ENCODE peak calls at places on chromosomes 1 and 21, in ten cellular contexts. K is activated naive CD8-positive, alpha-beta T cell treated with anti-CD3 and anti-CD28 coated beads, Interleukin-2, amount 50 U/mL, for 16 hours; O is PC-3; Y is omental fat pad; A is HT1080; E is amygdala; W is stimulated activated CD4-positive, alpha-beta T cell treated with anti-CD3 and anti-CD28 coated beads, Interleukin-1b, Interleukin-23, amount 100 ng/mL, for 24 hours; V is activated T-helper 1 cell treated with anti-CD3 and anti-CD28 coated beads, Interleukin-2, amount 50 U/mL, for 16 hours; I is NCI-H1048; Z is HCT116. N is an unnamed sample.

GRCh38 chr1:204180133-204180532 is 14.0 kb upstream of the REN start:
- DNase-seq in K (no peak), O (no peak), Y (no peak), A (no peak), E (no peak), W (no peak), V (no peak), I (no peak), Z (no peak), N (no peak)

GRCh38 chr1:54792686-54793282 is 8.3 kb downstream of the TTC22 start:
- DNase-seq in K (no peak), O (no peak), Y (no peak), A (no peak), E (no peak), W (no peak), V (no peak), I (no peak), Z (no peak), N (no peak)

GRCh38 chr1:193115629-193116227 is 6.1 kb upstream of the CDC73 start:
- DNase-seq in K (no peak), O (peak), Y (no peak), A (peak), E (no peak), W (no peak), V (no peak), I (no peak), Z (peak), N (no peak)

GRCh38 chr1:116374340-116375164 is 1.5 kb downstream of the ATP1A1 start:
- DNase-seq in K (no peak), O (no peak), Y (no peak), A (no peak), E (no peak), W (no peak), V (no peak), I (no peak), Z (no peak), N (no peak)

GRCh38 chr1:10424034-10424433 is 6.2 kb upstream of the CENPS start:
- DNase-seq in K (no peak), O (no peak), Y (no peak), A (no peak), E (no peak), W (no peak), V (no peak), I (no peak), Z (no peak), N (no peak)

GRCh38 chr1:151907363-151908139 is 1.8 kb downstream of the THEM4 start:
- DNase-seq in K (no peak), O (peak), Y (no peak), A (no peak), E (no peak), W (no peak), V (no peak), I (no peak), Z (peak), N (no peak)

GRCh38 chr1:218209351-218209861 is 75.7 kb upstream of the RRP15 start:
- DNase-seq in K (no peak), O (peak), Y (no peak), A (peak), E (no peak), W (no peak), V (no peak), I (no peak), Z (peak), N (no peak)

GRCh38 chr1:178031856-178032320 is 62.0 kb upstream of the RASAL2 start:
- DNase-seq in K (no peak), O (peak), Y (peak), A (peak), E (peak), W (no peak), V (no peak), I (peak), Z (peak), N (peak)

GRCh38 chr1:88774151-88774556 is 90.1 kb downstream of the PKN2 start:
- DNase-seq in K (no peak), O (peak), Y (no peak), A (peak), E (no peak), W (no peak), V (no peak), I (no peak), Z (peak), N (no peak)

GRCh38 chr1:119982006-119982405 is 85.7 kb upstream of the ADAM30 start:
- DNase-seq in K (no peak), O (peak), Y (no peak), A (peak), E (no peak), W (no peak), V (no peak), I (no peak), Z (no peak), N (no peak)

GRCh38 chr1:167092653-167093052 is 1.2 kb upstream of the STYXL2 start:
- DNase-seq in K (no peak), O (no peak), Y (no peak), A (no peak), E (no peak), W (no peak), V (no peak), I (no peak), Z (no peak), N (no peak)

GRCh38 chr1:55634516-55634915 is 419.4 kb upstream of the USP24 start:
- DNase-seq in K (no peak), O (no peak), Y (no peak), A (no peak), E (no peak), W (no peak), V (no peak), I (no peak), Z (no peak), N (no peak)

GRCh38 chr1:29864431-29865022 is 628.2 kb downstream of the PTPRU start:
- DNase-seq in K (no peak), O (no peak), Y (no peak), A (no peak), E (no peak), W (no peak), V (no peak), I (no peak), Z (no peak), N (no peak)

GRCh38 chr1:162654915-162655620 is 22.8 kb downstream of the DDR2 start:
- DNase-seq in K (no peak), O (no peak), Y (no peak), A (no peak), E (no peak), W (no peak), V (no peak), I (no peak), Z (no peak), N (no peak)

GRCh38 chr21:23890652-23891051 is 1716.6 kb downstream of the MRPL39 start:
- DNase-seq in K (no peak), O (no peak), Y (no peak), A (no peak), E (no peak), W (no peak), V (no peak), I (no peak), Z (no peak), N (no peak)

GRCh38 chr1:70090875-70091274 is 114.5 kb downstream of the LRRC40 start:
- DNase-seq in K (no peak), O (peak), Y (no peak), A (peak), E (no peak), W (no peak), V (no peak), I (no peak), Z (no peak), N (no peak)

GRCh38 chr21:41369105-41369914 is 7.5 kb downstream of the MX2 start:
- DNase-seq in K (no peak), O (no peak), Y (no peak), A (no peak), E (no peak), W (no peak), V (no peak), I (no peak), Z (no peak), N (no peak)

GRCh38 chr1:43251024-43251423 is 18.8 kb upstream of the TMEM125 start:
- DNase-seq in K (no peak), O (no peak), Y (no peak), A (no peak), E (no peak), W (no peak), V (no peak), I (no peak), Z (no peak), N (no peak)

GRCh38 chr1:111733183-111733995 is 5.8 kb downstream of the INKA2 start:
- DNase-seq in K (no peak), O (no peak), Y (no peak), A (peak), E (no peak), W (no peak), V (no peak), I (no peak), Z (no peak), N (no peak)

GRCh38 chr1:205440476-205441317 is 15.1 kb downstream of the BLACAT1 start:
- DNase-seq in K (no peak), O (peak), Y (no peak), A (peak), E (no peak), W (peak), V (peak), I (peak), Z (peak), N (no peak)

GRCh38 chr1:1237874-1238701 is 6.1 kb downstream of the B3GALT6 start:
- DNase-seq in K (no peak), O (peak), Y (no peak), A (peak), E (no peak), W (no peak), V (no peak), I (no peak), Z (peak), N (no peak)

GRCh38 chr1:45205000-45205909 is 1.1 kb downstream of the ZSWIM5 start:
- DNase-seq in K (no peak), O (peak), Y (no peak), A (no peak), E (no peak), W (no peak), V (no peak), I (no peak), Z (no peak), N (no peak)

GRCh38 chr21:42679319-42679981 is 26.0 kb downstream of the PDE9A start:
- DNase-seq in K (no peak), O (no peak), Y (no peak), A (no peak), E (no peak), W (no peak), V (no peak), I (no peak), Z (no peak), N (no peak)

GRCh38 chr1:85134583-85135455 is 66.0 kb downstream of the SYDE2 start:
- DNase-seq in K (no peak), O (peak), Y (no peak), A (no peak), E (no peak), W (no peak), V (no peak), I (no peak), Z (no peak), N (no peak)

GRCh38 chr1:19083081-19083480 is 126.6 kb upstream of the IFFO2 start:
- DNase-seq in K (no peak), O (no peak), Y (no peak), A (peak), E (no peak), W (no peak), V (no peak), I (no peak), Z (no peak), N (no peak)

GRCh38 chr1:236507022-236507700 is 16.6 kb upstream of the LGALS8 start:
- DNase-seq in K (no peak), O (no peak), Y (no peak), A (no peak), E (no peak), W (no peak), V (no peak), I (peak), Z (no peak), N (no peak)

GRCh38 chr1:208219659-208220282 is 24.4 kb downstream of the PLXNA2 start:
- DNase-seq in K (no peak), O (peak), Y (no peak), A (peak), E (no peak), W (no peak), V (no peak), I (no peak), Z (no peak), N (no peak)

GRCh38 chr1:160862151-160863061 is at the start of gene CD244:
- DNase-seq in K (peak), O (peak), Y (no peak), A (peak), E (no peak), W (no peak), V (no peak), I (no peak), Z (no peak), N (no peak)

GRCh38 chr1:178614286-178614685 is 101.4 kb downstream of the TEX35 start:
- DNase-seq in K (no peak), O (no peak), Y (no peak), A (no peak), E (no peak), W (no peak), V (no peak), I (no peak), Z (no peak), N (no peak)

GRCh38 chr1:14976260-14976659 is 177.3 kb upstream of the TMEM51 start:
- DNase-seq in K (no peak), O (no peak), Y (no peak), A (no peak), E (no peak), W (no peak), V (no peak), I (no peak), Z (no peak), N (no peak)

GRCh38 chr1:20194770-20195463 is 8.6 kb upstream of the PLA2G2C start:
- DNase-seq in K (peak), O (peak), Y (peak), A (peak), E (no peak), W (peak), V (peak), I (no peak), Z (peak), N (no peak)

GRCh38 chr1:151953409-151954094 is 40.1 kb downstream of the S100A10 start:
- DNase-seq in K (no peak), O (no peak), Y (no peak), A (no peak), E (no peak), W (no peak), V (no peak), I (no peak), Z (no peak), N (no peak)

GRCh38 chr1:13224480-13225060 is 1.4 kb downstream of the PRAMEF18 start:
- DNase-seq in K (no peak), O (no peak), Y (no peak), A (no peak), E (no peak), W (no peak), V (no peak), I (no peak), Z (no peak), N (no peak)

GRCh38 chr1:85273397-85273796 is 3.0 kb downstream of the BCL10 start:
- DNase-seq in K (no peak), O (no peak), Y (no peak), A (no peak), E (no peak), W (no peak), V (no peak), I (no peak), Z (no peak), N (no peak)

GRCh38 chr1:68036946-68037345 is 13.5 kb downstream of the DIRAS3 start:
- DNase-seq in K (no peak), O (no peak), Y (no peak), A (no peak), E (no peak), W (no peak), V (no peak), I (no peak), Z (no peak), N (no peak)

GRCh38 chr21:38470762-38471161 is 27.5 kb downstream of the ERG start:
- DNase-seq in K (no peak), O (peak), Y (no peak), A (peak), E (no peak), W (no peak), V (no peak), I (no peak), Z (no peak), N (no peak)

GRCh38 chr1:12051361-12051760 is 11.7 kb upstream of the TNFRSF8 start:
- DNase-seq in K (no peak), O (no peak), Y (no peak), A (no peak), E (no peak), W (no peak), V (no peak), I (no peak), Z (no peak), N (no peak)

GRCh38 chr1:51268675-51269033 is 32.6 kb downstream of the RNF11 start:
- DNase-seq in K (no peak), O (no peak), Y (no peak), A (peak), E (no peak), W (no peak), V (no peak), I (no peak), Z (no peak), N (no peak)

GRCh38 chr1:84644472-84644871 is 45.8 kb downstream of the SSX2IP start:
- DNase-seq in K (no peak), O (no peak), Y (no peak), A (no peak), E (no peak), W (no peak), V (no peak), I (no peak), Z (no peak), N (no peak)

GRCh38 chr1:205977348-205978014 is 25.7 kb downstream of the RAB7B start:
- DNase-seq in K (peak), O (peak), Y (peak), A (peak), E (no peak), W (peak), V (peak), I (peak), Z (peak), N (no peak)